ENCODE peak calls at places on chromosomes 13 and 19, in seven cellular contexts. I is WTC11, G is endothelial cell of umbilical vein, C is A549, O is HCT116, K is SK-N-SH, U is K562. P is an unnamed sample.

GRCh38 chr19:13931582-13932378 is 6.4 kb downstream of the PODNL1 start:
- DNase-seq in I (no peak), G (no peak), C (no peak), O (no peak), K (peak; percentile 28), U (no peak), P (no peak)

GRCh38 chr13:23620211-23620610 is 50.0 kb downstream of the TNFRSF19 start:
- DNase-seq in I (no peak), G (no peak), C (no peak), O (no peak), K (no peak), U (no peak), P (peak; percentile 14)

GRCh38 chr19:29917911-29918310 is 24.1 kb upstream of the URI1 start:
- DNase-seq in I (no peak), G (no peak), C (no peak), O (no peak), K (no peak), U (no peak), P (no peak)

GRCh38 chr19:38206928-38207327 is 17.1 kb downstream of the DPF1 start:
- DNase-seq in I (no peak), G (no peak), C (no peak), O (no peak), K (no peak), U (no peak), P (no peak)

GRCh38 chr19:42424712-42425131 is 2.5 kb downstream of the LIPE start:
- DNase-seq in I (peak; percentile 58), G (no peak), C (no peak), O (no peak), K (peak; percentile 25), U (peak; percentile 40), P (no peak)

GRCh38 chr13:57557979-57558529 is 73.5 kb upstream of the PCDH17 start:
- DNase-seq in I (no peak), G (peak; percentile 54), C (no peak), O (no peak), K (peak; percentile 2), U (no peak), P (peak; percentile 35)

GRCh38 chr19:40585677-40586422 is 9.2 kb downstream of the SHKBP1 start:
- DNase-seq in I (no peak), G (peak; percentile 64), C (peak; percentile 69), O (no peak), K (no peak), U (no peak), P (peak; percentile 76)

GRCh38 chr13:72141845-72142470 is 275.0 kb upstream of the DACH1 start:
- DNase-seq in I (no peak), G (peak; percentile 91), C (no peak), O (no peak), K (no peak), U (no peak), P (no peak)

GRCh38 chr19:15253513-15253912 is 21.3 kb upstream of the EPHX3 start:
- DNase-seq in I (no peak), G (no peak), C (no peak), O (no peak), K (no peak), U (no peak), P (no peak)

GRCh38 chr19:2613507-2614295 is 88.8 kb downstream of the GNG7 start:
- DNase-seq in I (peak; percentile 71), G (peak; percentile 23), C (no peak), O (no peak), K (peak; percentile 78), U (peak; percentile 52), P (peak; percentile 54)

GRCh38 chr19:54436031-54436523 is 12.9 kb upstream of the LENG8 start:
- DNase-seq in I (peak; percentile 34), G (no peak), C (no peak), O (no peak), K (no peak), U (no peak), P (no peak)

GRCh38 chr13:24040835-24041234 is 119.7 kb upstream of the SPATA13 start:
- DNase-seq in I (no peak), G (no peak), C (no peak), O (no peak), K (no peak), U (no peak), P (no peak)

GRCh38 chr19:2982983-2983350 is 5.6 kb downstream of the TLE6 start:
- DNase-seq in I (no peak), G (peak; percentile 93), C (no peak), O (no peak), K (peak; percentile 92), U (no peak), P (no peak)

GRCh38 chr13:102913924-102914628 is 68.2 kb downstream of the ERCC5 start:
- DNase-seq in I (no peak), G (peak; percentile 73), C (no peak), O (no peak), K (no peak), U (no peak), P (no peak)

GRCh38 chr13:20401586-20401957 is 124.1 kb downstream of the CRYL1 start:
- DNase-seq in I (no peak), G (no peak), C (no peak), O (no peak), K (no peak), U (no peak), P (no peak)

GRCh38 chr19:43700368-43701015 is 15.4 kb upstream of the IRGC start:
- DNase-seq in I (no peak), G (peak; percentile 69), C (no peak), O (no peak), K (no peak), U (no peak), P (peak; percentile 49)

GRCh38 chr19:17985037-17985818 is 18.3 kb downstream of the KCNN1 start:
- DNase-seq in I (no peak), G (no peak), C (no peak), O (peak; percentile 23), K (no peak), U (peak; percentile 79), P (no peak)

GRCh38 chr19:39111593-39112199 is 13.9 kb upstream of the PAK4 start:
- DNase-seq in I (no peak), G (no peak), C (peak; percentile 84), O (no peak), K (peak; percentile 50), U (peak; percentile 45), P (no peak)

GRCh38 chr13:38693641-38694040 is 6.8 kb downstream of the FREM2 start:
- DNase-seq in I (no peak), G (no peak), C (no peak), O (no peak), K (no peak), U (no peak), P (no peak)

DNA sequence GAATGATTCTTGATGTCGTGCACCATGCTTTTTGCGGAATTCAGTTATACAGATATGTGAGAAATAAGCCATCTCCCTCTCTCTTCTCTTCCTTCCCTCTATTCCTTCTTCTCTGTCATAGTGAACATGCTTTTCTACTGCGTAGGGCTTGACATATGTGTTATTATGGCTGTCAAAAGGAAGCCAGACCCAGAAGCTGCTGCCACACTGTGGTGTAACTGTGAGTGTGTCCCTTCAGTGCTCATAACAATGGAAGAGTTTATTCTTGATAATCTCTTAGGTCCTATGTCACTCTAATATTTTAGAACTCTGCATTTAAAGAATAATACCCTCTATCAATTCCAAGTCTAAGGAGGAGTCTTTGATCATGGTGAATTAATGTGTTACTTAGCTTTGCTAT is 208.9 kb upstream of the TMTC4 start:
- DNase-seq in I (no peak), G (no peak), C (no peak), O (no peak), K (no peak), U (no peak), P (no peak)
- TF ChIP-seq CTCF in I (no peak), G (no peak), C (no peak), O (no peak), K (no peak), U (no peak), P (no peak)

GRCh38 chr13:75258159-75258782 is 223.7 kb downstream of the TBC1D4 start:
- DNase-seq in I (no peak), G (peak; percentile 65), C (no peak), O (peak; percentile 23), K (peak; percentile 36), U (peak; percentile 24), P (peak; percentile 51)
- TF ChIP-seq MAX in I (no peak), G (no peak), C (no peak), O (no peak), K (no peak), U (no peak), P (no peak)

GRCh38 chr13:112071011-112071901 is 4.3 kb downstream of the SOX1 start:
- DNase-seq in I (no peak), G (no peak), C (no peak), O (no peak), K (no peak), U (no peak), P (no peak)

GRCh38 chr13:112072531-112073244 is 5.7 kb downstream of the SOX1 start:
- DNase-seq in I (peak; percentile 83), G (no peak), C (no peak), O (no peak), K (no peak), U (no peak), P (no peak)

GRCh38 chr13:112073245-112074138 is 6.5 kb downstream of the SOX1 start:
- DNase-seq in I (peak; percentile 78), G (no peak), C (no peak), O (no peak), K (no peak), U (no peak), P (no peak)

GRCh38 chr13:112071902-112072530 is 5.1 kb downstream of the SOX1 start:
- DNase-seq in I (no peak), G (no peak), C (no peak), O (no peak), K (no peak), U (no peak), P (no peak)

DNA sequence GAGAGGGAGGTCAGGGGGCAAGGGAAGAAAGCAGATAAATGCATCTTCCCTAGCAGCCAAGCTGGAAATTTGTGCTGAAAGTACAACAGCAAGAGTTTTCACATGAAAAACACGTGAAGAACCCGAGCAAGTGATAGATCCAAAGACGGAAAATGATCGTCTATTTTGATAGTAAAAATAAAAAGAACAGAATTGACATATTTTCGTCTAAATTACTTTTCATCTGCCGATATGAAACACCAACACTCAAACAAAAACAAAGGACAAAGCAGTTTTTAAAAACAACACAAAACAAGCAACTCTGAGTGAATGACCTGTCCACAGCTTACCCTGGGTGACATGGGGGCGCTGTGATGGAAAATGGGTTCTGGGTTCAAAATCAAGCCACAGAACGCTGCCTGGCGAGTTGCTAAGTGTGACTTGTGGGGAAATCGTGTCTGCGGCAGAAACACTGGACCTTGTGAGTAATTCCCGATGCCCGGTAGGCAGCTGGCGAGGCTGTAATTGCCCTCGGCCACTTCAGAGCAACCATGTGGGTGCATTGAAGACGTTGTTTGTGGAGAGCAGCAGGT is 7.3 kb downstream of the SOX1 start:
- DNase-seq in I (no peak), G (no peak), C (no peak), O (no peak), K (no peak), U (no peak), P (no peak)
- TF ChIP-seq CTCF in I (no peak), G (no peak), C (no peak), O (no peak), K (no peak), U (no peak), P (no peak)

GRCh38 chr13:77213644-77214043 is 113.2 kb downstream of the MYCBP2 start:
- DNase-seq in I (no peak), G (peak; percentile 50), C (no peak), O (no peak), K (no peak), U (peak; percentile 9), P (no peak)

DNA sequence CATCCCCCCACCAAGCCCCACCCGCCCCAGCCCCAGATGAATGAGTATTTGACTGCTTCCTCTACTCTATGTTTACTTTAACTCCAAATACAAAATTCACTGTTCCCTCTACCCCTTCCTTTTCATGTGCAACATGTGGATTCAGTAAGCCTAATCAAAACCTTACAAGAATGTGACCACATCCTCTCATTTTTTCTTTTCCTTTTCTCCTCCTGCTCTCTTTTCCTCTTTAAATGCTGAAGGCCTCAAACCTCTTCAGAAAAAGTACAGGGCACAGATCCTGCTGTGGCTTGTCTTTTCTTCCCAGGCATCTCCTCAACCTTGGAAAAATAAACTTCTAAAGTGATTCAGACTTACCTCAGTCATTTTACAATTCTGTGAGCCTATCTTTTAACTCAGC is 119.0 kb downstream of the MYCBP2 start:
- DNase-seq in I (no peak), G (peak; percentile 31), C (no peak), O (no peak), K (no peak), U (no peak), P (no peak)
- TF ChIP-seq MAX in I (no peak), G (no peak), C (no peak), O (no peak), K (no peak), U (no peak), P (no peak)

P was measured in NB4.